ENCODE peak calls at places on chromosomes 1 and 21, in four cellular contexts. One of them, this sample, is unnamed.

GRCh38 chr1:169064103-169064502 is 42.4 kb upstream of the ATP1B1 start:
- DNase-seq in A673: no peak
- DNase-seq in HCT116: no peak
- DNase-seq in PC-9: no peak
- DNase-seq in this sample: no peak

GRCh38 chr1:220454155-220454777 is 73.7 kb upstream of the MARK1 start:
- DNase-seq in A673: no peak
- DNase-seq in HCT116: peak
- DNase-seq in PC-9: no peak
- DNase-seq in this sample: no peak

GRCh38 chr1:91700332-91700731 is 185.6 kb downstream of the TGFBR3 start:
- DNase-seq in A673: no peak
- DNase-seq in HCT116: no peak
- DNase-seq in PC-9: peak
- DNase-seq in this sample: peak

GRCh38 chr1:234289538-234290305 is 83.5 kb upstream of the COA6 start:
- DNase-seq in A673: no peak
- DNase-seq in HCT116: no peak
- DNase-seq in PC-9: no peak
- DNase-seq in this sample: no peak

GRCh38 chr1:214604543-214604942 is 1.5 kb downstream of the CENPF start:
- DNase-seq in A673: no peak
- DNase-seq in HCT116: no peak
- DNase-seq in PC-9: peak
- DNase-seq in this sample: peak

GRCh38 chr1:242651817-242652216 is 127.3 kb upstream of the PLD5 start:
- DNase-seq in A673: peak
- DNase-seq in HCT116: no peak
- DNase-seq in PC-9: no peak
- DNase-seq in this sample: no peak

GRCh38 chr1:180155202-180155682 is 573 bp downstream of the QSOX1 start:
- DNase-seq in A673: peak
- DNase-seq in HCT116: no peak
- DNase-seq in PC-9: no peak
- DNase-seq in this sample: no peak

GRCh38 chr1:78726686-78727085 is 77.1 kb downstream of the IFI44 start:
- DNase-seq in A673: no peak
- DNase-seq in HCT116: no peak
- DNase-seq in PC-9: no peak
- DNase-seq in this sample: no peak

GRCh38 chr21:43320526-43320925 is 106.4 kb downstream of the SIK1 start:
- DNase-seq in A673: no peak
- DNase-seq in HCT116: no peak
- DNase-seq in PC-9: no peak
- DNase-seq in this sample: peak

GRCh38 chr1:247741756-247742155 is 3.3 kb downstream of the OR14K1 start:
- DNase-seq in A673: no peak
- DNase-seq in HCT116: no peak
- DNase-seq in PC-9: no peak
- DNase-seq in this sample: no peak

GRCh38 chr1:6009120-6010040 is 17.2 kb upstream of the NPHP4 start:
- DNase-seq in A673: no peak
- DNase-seq in HCT116: no peak
- DNase-seq in PC-9: no peak
- DNase-seq in this sample: no peak

GRCh38 chr1:66925944-66926343 is 1.2 kb downstream of the MIER1 start:
- DNase-seq in A673: no peak
- DNase-seq in HCT116: no peak
- DNase-seq in PC-9: no peak
- DNase-seq in this sample: no peak

GRCh38 chr1:221327954-221328353 is 413.9 kb downstream of the DUSP10 start:
- DNase-seq in A673: no peak
- DNase-seq in HCT116: no peak
- DNase-seq in PC-9: no peak
- DNase-seq in this sample: no peak

GRCh38 chr1:201739492-201740085 is 89.4 kb upstream of the IPO9 start:
- DNase-seq in A673: peak
- DNase-seq in HCT116: peak
- DNase-seq in PC-9: peak
- DNase-seq in this sample: no peak

GRCh38 chr1:244849189-244849866 is 13.9 kb downstream of the COX20 start:
- DNase-seq in A673: no peak
- DNase-seq in HCT116: no peak
- DNase-seq in PC-9: no peak
- DNase-seq in this sample: no peak

GRCh38 chr1:95002657-95003432 is 69.9 kb downstream of the ALG14 start:
- DNase-seq in A673: peak
- DNase-seq in HCT116: no peak
- DNase-seq in PC-9: no peak
- DNase-seq in this sample: peak

GRCh38 chr1:161021168-161021958 is 411 bp upstream of the F11R start:
- DNase-seq in A673: peak
- DNase-seq in HCT116: peak
- DNase-seq in PC-9: peak
- DNase-seq in this sample: no peak

GRCh38 chr1:153919879-153920852 is 2.6 kb downstream of the GATAD2B start:
- DNase-seq in A673: peak
- DNase-seq in HCT116: no peak
- DNase-seq in PC-9: no peak
- DNase-seq in this sample: peak

GRCh38 chr1:58727363-58727762 is 27.5 kb upstream of the MYSM1 start:
- DNase-seq in A673: peak
- DNase-seq in HCT116: peak
- DNase-seq in PC-9: peak
- DNase-seq in this sample: peak

GRCh38 chr1:209368864-209369598 is 214.5 kb upstream of the CAMK1G start:
- DNase-seq in A673: peak
- DNase-seq in HCT116: no peak
- DNase-seq in PC-9: no peak
- DNase-seq in this sample: peak

GRCh38 chr1:45854724-45855123 is 51.3 kb downstream of the MAST2 start:
- DNase-seq in A673: no peak
- DNase-seq in HCT116: no peak
- DNase-seq in PC-9: peak
- DNase-seq in this sample: no peak

GRCh38 chr21:45947716-45948255 is 33.8 kb upstream of the COL6A1 start:
- DNase-seq in A673: no peak
- DNase-seq in HCT116: no peak
- DNase-seq in PC-9: no peak
- DNase-seq in this sample: no peak

GRCh38 chr1:229209816-229210215 is 61.1 kb upstream of the RAB4A start:
- DNase-seq in A673: no peak
- DNase-seq in HCT116: no peak
- DNase-seq in PC-9: no peak
- DNase-seq in this sample: peak

GRCh38 chr1:50929376-50929958 is 30.6 kb downstream of the FAF1 start:
- DNase-seq in A673: peak
- DNase-seq in HCT116: peak
- DNase-seq in PC-9: no peak
- DNase-seq in this sample: peak

GRCh38 chr1:67540733-67541125 is 110.5 kb upstream of the SERBP1 start:
- DNase-seq in A673: no peak
- DNase-seq in HCT116: no peak
- DNase-seq in PC-9: no peak
- DNase-seq in this sample: no peak

GRCh38 chr1:215710340-215710971 is 143.4 kb downstream of the KCTD3 start:
- DNase-seq in A673: peak
- DNase-seq in HCT116: peak
- DNase-seq in PC-9: no peak
- DNase-seq in this sample: peak

GRCh38 chr1:19044975-19045831 is 88.7 kb upstream of the IFFO2 start:
- DNase-seq in A673: no peak
- DNase-seq in HCT116: no peak
- DNase-seq in PC-9: no peak
- DNase-seq in this sample: no peak

GRCh38 chr1:215188302-215188950 is 105.9 kb downstream of the KCNK2 start:
- DNase-seq in A673: no peak
- DNase-seq in HCT116: no peak
- DNase-seq in PC-9: no peak
- DNase-seq in this sample: peak

GRCh38 chr1:2476066-2476999 is at the start of gene PLCH2:
- DNase-seq in A673: no peak
- DNase-seq in HCT116: no peak
- DNase-seq in PC-9: no peak
- DNase-seq in this sample: no peak
- TF ChIP-seq EZH2 in A673: no peak
- TF ChIP-seq EZH2 in HCT116: no peak
- TF ChIP-seq EZH2 in PC-9: no peak
- TF ChIP-seq EZH2 in this sample: no peak

GRCh38 chr1:212257157-212257556 is 28.1 kb upstream of the PPP2R5A start:
- DNase-seq in A673: no peak
- DNase-seq in HCT116: no peak
- DNase-seq in PC-9: no peak
- DNase-seq in this sample: no peak
- TF ChIP-seq EZH2 in A673: no peak
- TF ChIP-seq EZH2 in HCT116: no peak
- TF ChIP-seq EZH2 in PC-9: no peak
- TF ChIP-seq EZH2 in this sample: no peak

DNA sequence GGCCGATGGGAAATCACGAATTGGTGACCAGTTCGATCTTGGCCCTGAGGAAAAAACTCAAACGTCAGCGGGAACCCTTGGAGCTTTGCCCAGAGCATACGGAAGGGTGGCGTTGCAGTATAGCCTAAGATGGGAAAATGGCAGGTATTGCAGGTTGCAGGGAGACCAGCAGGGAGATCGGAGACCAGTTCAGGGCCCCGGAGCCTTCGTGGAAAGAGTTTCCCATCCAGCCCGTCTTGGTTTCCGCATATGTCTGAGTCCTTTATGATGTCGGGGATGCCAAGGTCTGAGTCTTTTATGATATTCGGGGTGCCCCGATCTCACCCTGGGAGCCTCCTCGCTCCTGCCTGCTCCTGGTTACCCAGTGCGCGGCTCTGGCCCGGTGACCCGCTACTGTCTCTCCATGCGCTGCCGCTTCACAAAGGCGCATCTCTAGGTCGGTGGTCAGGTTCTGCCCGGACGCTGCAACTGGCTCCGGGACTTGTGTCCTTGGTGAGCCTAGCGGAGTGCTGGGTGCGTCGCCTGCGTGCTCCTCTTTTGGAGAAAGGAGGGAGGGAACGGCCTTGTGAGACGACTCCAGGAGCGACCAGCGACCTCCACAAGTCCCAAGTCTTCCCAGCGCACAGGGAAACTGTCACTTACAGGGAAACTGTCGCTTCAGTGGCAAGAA is 94.2 kb downstream of the PRKAB2 start:
- DNase-seq in A673: no peak
- DNase-seq in HCT116: no peak
- DNase-seq in PC-9: no peak
- DNase-seq in this sample: no peak
- TF ChIP-seq EZH2 in A673: no peak
- TF ChIP-seq EZH2 in HCT116: no peak
- TF ChIP-seq EZH2 in PC-9: no peak
- TF ChIP-seq EZH2 in this sample: peak

DNA sequence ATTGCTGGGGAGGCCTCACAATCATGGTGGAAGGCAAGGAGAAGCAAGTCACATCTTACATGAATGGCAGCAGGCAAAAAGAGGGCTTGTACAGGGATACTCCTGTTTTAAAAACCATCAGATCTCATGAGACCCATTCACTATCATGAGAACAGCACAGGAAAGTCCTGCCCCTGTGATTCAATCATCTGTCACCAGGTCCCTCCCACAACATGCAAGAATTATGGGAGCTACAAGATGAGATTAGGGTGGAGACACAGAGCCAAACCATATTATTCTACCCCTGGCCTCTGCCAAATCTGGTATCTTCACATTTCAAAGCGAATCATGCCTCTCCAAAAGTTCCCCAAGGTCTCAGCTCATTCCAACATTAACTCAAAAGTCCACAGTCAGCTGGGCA is 11.1 kb upstream of the MIA3 start:
- DNase-seq in A673: no peak
- DNase-seq in HCT116: no peak
- DNase-seq in PC-9: no peak
- DNase-seq in this sample: no peak
- TF ChIP-seq EZH2 in A673: no peak
- TF ChIP-seq EZH2 in HCT116: no peak
- TF ChIP-seq EZH2 in PC-9: no peak
- TF ChIP-seq EZH2 in this sample: no peak

GRCh38 chr1:47224676-47225399 is 7.2 kb downstream of the TAL1 start:
- DNase-seq in A673: no peak
- DNase-seq in HCT116: no peak
- DNase-seq in PC-9: no peak
- DNase-seq in this sample: no peak
- TF ChIP-seq EZH2 in A673: no peak
- TF ChIP-seq EZH2 in HCT116: no peak
- TF ChIP-seq EZH2 in PC-9: no peak
- TF ChIP-seq EZH2 in this sample: peak

GRCh38 chr1:75134939-75135828 is 996 bp downstream of the LHX8 start:
- DNase-seq in A673: peak
- DNase-seq in HCT116: no peak
- DNase-seq in PC-9: no peak
- DNase-seq in this sample: peak
- TF ChIP-seq EZH2 in A673: peak
- TF ChIP-seq EZH2 in HCT116: no peak
- TF ChIP-seq EZH2 in PC-9: no peak
- TF ChIP-seq EZH2 in this sample: peak

This sample was measured in fibroblast of lung.